ENCODE peak calls at places on chromosome 21, in nine cellular contexts. One of them, this sample, is unnamed.

GRCh38 chr21:38196033-38196432 is 60.8 kb upstream of the KCNJ15 start:
- DNase-seq in activated CD8-positive, alpha-beta memory T cell treated with anti-CD3 and anti-CD28 coated beads for 24 hours: no peak
- DNase-seq in naive thymus-derived CD8-positive, alpha-beta T cell: no peak
- DNase-seq in cardiac fibroblast: no peak
- DNase-seq in KG1: no peak
- DNase-seq in HuH-7: no peak
- DNase-seq in hippocampal formation: no peak
- DNase-seq in RCC 7860: no peak
- DNase-seq in GM13977: no peak
- DNase-seq in this sample: no peak

GRCh38 chr21:34037446-34037845 is 35.9 kb upstream of the MRPS6 start:
- DNase-seq in cardiac fibroblast: peak
- DNase-seq in activated CD8-positive, alpha-beta memory T cell treated with anti-CD3 and anti-CD28 coated beads for 24 hours: no peak
- DNase-seq in naive thymus-derived CD8-positive, alpha-beta T cell: no peak
- DNase-seq in RCC 7860: no peak
- DNase-seq in HuH-7: no peak
- DNase-seq in hippocampal formation: no peak
- DNase-seq in KG1: no peak
- DNase-seq in GM13977: no peak
- DNase-seq in this sample: no peak

GRCh38 chr21:45401916-45402900 is 2.8 kb upstream of the COL18A1 start:
- DNase-seq in RCC 7860: no peak
- DNase-seq in GM13977: no peak
- DNase-seq in naive thymus-derived CD8-positive, alpha-beta T cell: no peak
- DNase-seq in activated CD8-positive, alpha-beta memory T cell treated with anti-CD3 and anti-CD28 coated beads for 24 hours: no peak
- DNase-seq in cardiac fibroblast: peak
- DNase-seq in HuH-7: no peak
- DNase-seq in hippocampal formation: no peak
- DNase-seq in KG1: no peak
- DNase-seq in this sample: no peak

GRCh38 chr21:26153758-26154157 is 16.8 kb downstream of the APP start:
- DNase-seq in hippocampal formation: no peak
- DNase-seq in naive thymus-derived CD8-positive, alpha-beta T cell: no peak
- DNase-seq in GM13977: no peak
- DNase-seq in KG1: no peak
- DNase-seq in activated CD8-positive, alpha-beta memory T cell treated with anti-CD3 and anti-CD28 coated beads for 24 hours: no peak
- DNase-seq in HuH-7: no peak
- DNase-seq in cardiac fibroblast: no peak
- DNase-seq in RCC 7860: no peak
- DNase-seq in this sample: no peak

GRCh38 chr21:27213328-27213727 is 246.4 kb upstream of the ADAMTS5 start:
- DNase-seq in HuH-7: no peak
- DNase-seq in hippocampal formation: no peak
- DNase-seq in RCC 7860: no peak
- DNase-seq in naive thymus-derived CD8-positive, alpha-beta T cell: no peak
- DNase-seq in KG1: no peak
- DNase-seq in activated CD8-positive, alpha-beta memory T cell treated with anti-CD3 and anti-CD28 coated beads for 24 hours: no peak
- DNase-seq in cardiac fibroblast: peak
- DNase-seq in GM13977: no peak
- DNase-seq in this sample: no peak

GRCh38 chr21:35556536-35556935 is 503.8 kb downstream of the SETD4 start:
- DNase-seq in RCC 7860: no peak
- DNase-seq in hippocampal formation: no peak
- DNase-seq in cardiac fibroblast: no peak
- DNase-seq in GM13977: no peak
- DNase-seq in HuH-7: no peak
- DNase-seq in KG1: no peak
- DNase-seq in activated CD8-positive, alpha-beta memory T cell treated with anti-CD3 and anti-CD28 coated beads for 24 hours: no peak
- DNase-seq in naive thymus-derived CD8-positive, alpha-beta T cell: no peak
- DNase-seq in this sample: no peak

GRCh38 chr21:30083120-30083945 is 83.3 kb downstream of the CLDN17 start:
- DNase-seq in GM13977: no peak
- DNase-seq in cardiac fibroblast: no peak
- DNase-seq in RCC 7860: no peak
- DNase-seq in HuH-7: no peak
- DNase-seq in activated CD8-positive, alpha-beta memory T cell treated with anti-CD3 and anti-CD28 coated beads for 24 hours: no peak
- DNase-seq in KG1: no peak
- DNase-seq in naive thymus-derived CD8-positive, alpha-beta T cell: no peak
- DNase-seq in hippocampal formation: no peak
- DNase-seq in this sample: no peak

GRCh38 chr21:44929242-44929798 is 8.6 kb upstream of the ITGB2 start:
- DNase-seq in KG1: no peak
- DNase-seq in HuH-7: no peak
- DNase-seq in RCC 7860: no peak
- DNase-seq in cardiac fibroblast: no peak
- DNase-seq in activated CD8-positive, alpha-beta memory T cell treated with anti-CD3 and anti-CD28 coated beads for 24 hours: no peak
- DNase-seq in naive thymus-derived CD8-positive, alpha-beta T cell: no peak
- DNase-seq in GM13977: no peak
- DNase-seq in hippocampal formation: no peak
- DNase-seq in this sample: no peak

GRCh38 chr21:41136286-41136685 is 31.7 kb upstream of the BACE2 start:
- DNase-seq in HuH-7: no peak
- DNase-seq in activated CD8-positive, alpha-beta memory T cell treated with anti-CD3 and anti-CD28 coated beads for 24 hours: no peak
- DNase-seq in GM13977: no peak
- DNase-seq in RCC 7860: no peak
- DNase-seq in naive thymus-derived CD8-positive, alpha-beta T cell: no peak
- DNase-seq in hippocampal formation: no peak
- DNase-seq in KG1: no peak
- DNase-seq in cardiac fibroblast: no peak
- DNase-seq in this sample: no peak

GRCh38 chr21:43574741-43575465 is 84.4 kb downstream of the HSF2BP start:
- DNase-seq in hippocampal formation: peak
- DNase-seq in KG1: no peak
- DNase-seq in RCC 7860: no peak
- DNase-seq in GM13977: no peak
- DNase-seq in naive thymus-derived CD8-positive, alpha-beta T cell: no peak
- DNase-seq in activated CD8-positive, alpha-beta memory T cell treated with anti-CD3 and anti-CD28 coated beads for 24 hours: no peak
- DNase-seq in cardiac fibroblast: no peak
- DNase-seq in HuH-7: no peak
- DNase-seq in this sample: no peak